ENCODE peak calls at places on chromosomes 7 and 10, in four cellular contexts. K is fibroblast of villous mesenchyme, B is Peyer's patch, F is EL. P is an unnamed sample.

GRCh38 chr7:142914121-142914520 is 19.4 kb downstream of the TRPV5 start:
- DNase-seq in K (no peak), B (no peak), F (no peak), P (no peak)

GRCh38 chr10:76432274-76433012 is 1001.0 kb downstream of the LRMDA start:
- DNase-seq in K (peak), B (no peak), F (peak), P (peak)

GRCh38 chr10:70053212-70053895 is 708 bp downstream of the MACROH2A2 start:
- DNase-seq in K (peak), B (peak), F (peak), P (no peak)

GRCh38 chr7:5086256-5086655 is 40.6 kb downstream of the RBAK start:
- DNase-seq in K (no peak), B (no peak), F (no peak), P (no peak)

GRCh38 chr7:152894295-152895170 is 135.0 kb downstream of the ACTR3B start:
- DNase-seq in K (no peak), B (no peak), F (no peak), P (no peak)

GRCh38 chr7:124152859-124153692 is 120.2 kb upstream of the TMEM229A start:
- DNase-seq in K (peak), B (no peak), F (peak), P (peak)

GRCh38 chr10:63105811-63106755 is 27.0 kb upstream of the NRBF2 start:
- DNase-seq in K (peak), B (no peak), F (peak), P (peak)

GRCh38 chr10:94725871-94726270 is 36.6 kb upstream of the CYP2C19 start:
- DNase-seq in K (no peak), B (no peak), F (peak), P (no peak)

GRCh38 chr7:107951172-107951787 is 51.7 kb downstream of the LAMB1 start:
- DNase-seq in K (no peak), B (no peak), F (no peak), P (no peak)

GRCh38 chr7:2668401-2668800 is 19.6 kb upstream of the AMZ1 start:
- DNase-seq in K (peak), B (no peak), F (no peak), P (no peak)

GRCh38 chr10:73920084-73920483 is 9.2 kb downstream of the PLAU start:
- DNase-seq in K (peak), B (no peak), F (no peak), P (no peak)

GRCh38 chr10:35517431-35518181 is 87.5 kb upstream of the GJD4 start:
- DNase-seq in K (peak), B (no peak), F (peak), P (peak)